ENCODE peak calls at places on chromosome 4, in five cellular contexts. F is heart right ventricle, N is fibroblast of lung, J is colonic mucosa, A is A673. M is an unnamed sample. For H3K4me1, the result is how much of the 10 kb centered on the place peaks cover.

GRCh38 chr4:58357947-58358346 is 1247.8 kb upstream of the IGFBP7 start:
- DNase-seq in J (no peak), F (no peak), N (no peak), A (no peak), M (no peak)

GRCh38 chr4:94202769-94203168 is 4.9 kb upstream of the SMARCAD1 start:
- DNase-seq in J (no peak), F (no peak), A (no peak), N (no peak), M (no peak)

GRCh38 chr4:144754562-144755410 is 108.8 kb downstream of the HHIP start:
- DNase-seq in N (peak), A (peak), F (no peak), J (no peak), M (no peak)

GRCh38 chr4:19195696-19196095 is 1056.0 kb upstream of the SLIT2 start:
- DNase-seq in A (peak), F (no peak), J (no peak), N (no peak), M (peak)

GRCh38 chr4:48974979-48975640 is 11.0 kb upstream of the CWH43 start:
- DNase-seq in F (peak), A (peak), N (no peak), J (no peak), M (no peak)

GRCh38 chr4:74088396-74088795 is 10.6 kb downstream of the CXCL2 start:
- DNase-seq in F (no peak), A (no peak), J (no peak), N (no peak), M (no peak)

GRCh38 chr4:145440292-145441007 is 41.2 kb upstream of the SMAD1 start:
- DNase-seq in N (peak), A (no peak), J (no peak), F (no peak), M (no peak)

GRCh38 chr4:119628281-119629141 is at the start of gene PDE5A:
- DNase-seq in F (peak), N (peak), A (peak), J (peak), M (peak)

GRCh38 chr4:53013873-53014272 is 151.8 kb downstream of the RASL11B start:
- DNase-seq in F (no peak), N (no peak), J (no peak), A (no peak), M (no peak)

GRCh38 chr4:13541720-13542576 is 2.4 kb downstream of the NKX3-2 start:
- DNase-seq in N (no peak), F (no peak), J (peak), A (no peak), M (peak)

GRCh38 chr4:26052663-26053534 is 138.9 kb downstream of the SMIM20 start:
- DNase-seq in F (no peak), J (no peak), A (no peak), N (no peak), M (no peak)

GRCh38 chr4:137531951-137532868 is at the start of gene PCDH18:
- DNase-seq in N (peak), F (peak), J (peak), A (peak), M (peak)

GRCh38 chr4:150145090-150145949 is 67.1 kb downstream of the DCLK2 start:
- DNase-seq in J (no peak), N (peak), A (no peak), F (no peak), M (no peak)

GRCh38 chr4:6926081-6926480 is 16.5 kb downstream of the TBC1D14 start:
- DNase-seq in A (no peak), F (no peak), J (no peak), N (no peak), M (no peak)

GRCh38 chr4:38717604-38718003 is 53.6 kb downstream of the KLF3 start:
- DNase-seq in J (no peak), F (peak), N (peak), A (no peak), M (no peak)

GRCh38 chr4:17624821-17625220 is 10.4 kb downstream of the MED28 start:
- DNase-seq in A (no peak), F (no peak), J (no peak), N (no peak), M (no peak)

GRCh38 chr4:105990933-105991332 is 95.7 kb downstream of the NPNT start:
- DNase-seq in N (peak), J (peak), A (no peak), F (peak), M (peak)

GRCh38 chr4:168797738-168798375 is 212.2 kb downstream of the CBR4 start:
- DNase-seq in N (no peak), A (peak), J (no peak), F (no peak), M (no peak)

GRCh38 chr4:78336093-78336943 is 215.3 kb upstream of the ANXA3 start:
- DNase-seq in F (no peak), J (no peak), A (peak), N (peak), M (no peak)

GRCh38 chr4:41880840-41881831 is 54.1 kb upstream of the TMEM33 start:
- DNase-seq in F (no peak), J (no peak), N (no peak), A (no peak), M (no peak)

GRCh38 chr4:118811008-118811764 is 24.7 kb downstream of the SEC24D start:
- DNase-seq in N (peak), J (no peak), A (peak), F (no peak), M (no peak)

GRCh38 chr4:54661156-54661555 is 3.4 kb downstream of the KIT start:
- DNase-seq in J (no peak), F (no peak), N (peak), A (peak), M (no peak)

GRCh38 chr4:11495291-11495690 is 66.6 kb upstream of the HS3ST1 start:
- DNase-seq in F (no peak), N (peak), J (no peak), A (no peak), M (no peak)

GRCh38 chr4:8779371-8779988 is 92.2 kb downstream of the HMX1 start:
- DNase-seq in J (no peak), N (no peak), A (no peak), F (no peak), M (no peak)

GRCh38 chr4:16852644-16853043 is 45.8 kb downstream of the LDB2 start:
- DNase-seq in A (no peak), F (no peak), N (no peak), J (no peak), M (no peak)

GRCh38 chr4:48938831-48939230 is 32.3 kb upstream of the OCIAD2 start:
- DNase-seq in F (no peak), J (no peak), N (no peak), A (no peak), M (no peak)

GRCh38 chr4:7970031-7970946 is 30.6 kb upstream of the AFAP1 start:
- DNase-seq in F (no peak), J (peak), A (no peak), N (peak), M (peak)

GRCh38 chr4:18051281-18051680 is 29.7 kb upstream of the LCORL start:
- DNase-seq in A (no peak), F (no peak), N (no peak), J (no peak), M (no peak)

GRCh38 chr4:170667814-170668213 is 578.1 kb upstream of the AADAT start:
- DNase-seq in N (no peak), A (no peak), J (no peak), F (no peak), M (no peak)

GRCh38 chr4:153634737-153635353 is 49.2 kb upstream of the TLR2 start:
- DNase-seq in N (peak), F (no peak), A (peak), J (no peak), M (no peak)

GRCh38 chr4:45347056-45347455 is 620.7 kb upstream of the GNPDA2 start:
- DNase-seq in N (no peak), A (peak), J (no peak), F (no peak), M (no peak)

GRCh38 chr4:45350438-45350837 is 624.1 kb upstream of the GNPDA2 start:
- DNase-seq in N (peak), J (no peak), F (no peak), A (peak), M (no peak)

GRCh38 chr4:45349859-45350258 is 623.5 kb upstream of the GNPDA2 start:
- DNase-seq in N (no peak), F (no peak), A (no peak), J (no peak), M (no peak)

DNA sequence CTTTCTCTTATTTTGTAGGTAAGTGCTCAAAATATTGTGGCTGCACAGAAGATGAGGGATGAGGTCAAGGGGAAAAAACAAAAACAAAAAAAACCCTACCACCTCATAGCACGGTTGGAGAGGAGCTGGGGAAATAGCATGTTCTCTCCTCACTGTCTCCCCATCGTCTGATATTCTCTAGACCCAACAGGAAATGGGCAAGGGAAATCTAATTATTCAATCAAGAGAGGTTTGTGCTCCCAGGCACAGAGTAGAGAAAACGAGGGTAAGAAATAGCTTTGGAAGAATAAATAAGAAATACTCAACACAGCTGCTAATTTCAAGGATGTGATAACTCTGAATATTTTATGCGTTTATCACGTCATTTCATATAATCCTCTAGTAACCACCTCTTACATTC is 619.2 kb upstream of the GNPDA2 start:
- DNase-seq in J (no peak), N (no peak), F (no peak), A (peak), M (no peak)
- H3K4me1 ChIP-seq in J (under half), N (under half), F (under half), A (under half), M (under half)

DNA sequence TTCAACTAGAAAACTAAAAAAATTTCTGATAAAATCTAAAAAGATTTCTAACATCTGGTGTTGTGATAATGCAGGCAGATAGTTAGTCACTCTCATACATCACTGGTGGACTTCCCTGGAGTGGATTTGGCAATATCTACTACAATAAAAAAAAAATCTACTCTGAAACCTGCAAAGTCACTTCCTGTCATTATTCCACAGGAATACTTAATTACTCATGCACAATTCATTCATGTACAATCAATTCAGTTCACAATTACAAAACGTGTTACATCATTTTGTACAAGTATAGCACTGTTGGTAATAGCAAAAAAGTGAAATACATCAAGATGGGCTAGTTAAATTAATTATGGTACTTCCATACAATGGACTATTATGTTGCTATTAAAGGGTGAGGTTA is 16.5 kb upstream of the RHOH start:
- DNase-seq in A (peak), F (no peak), J (no peak), N (peak), M (no peak)
- H3K4me1 ChIP-seq in A (under half), F (under half), J (under half), N (under half), M (under half)

GRCh38 chr4:1170805-1171305 is 1.5 kb downstream of the SPON2 start:
- DNase-seq in F (no peak), N (no peak), A (no peak), J (no peak), M (peak)
- H3K4me1 ChIP-seq in F (under half), N (under half), A (under half), J (under half), M (under half)

DNA sequence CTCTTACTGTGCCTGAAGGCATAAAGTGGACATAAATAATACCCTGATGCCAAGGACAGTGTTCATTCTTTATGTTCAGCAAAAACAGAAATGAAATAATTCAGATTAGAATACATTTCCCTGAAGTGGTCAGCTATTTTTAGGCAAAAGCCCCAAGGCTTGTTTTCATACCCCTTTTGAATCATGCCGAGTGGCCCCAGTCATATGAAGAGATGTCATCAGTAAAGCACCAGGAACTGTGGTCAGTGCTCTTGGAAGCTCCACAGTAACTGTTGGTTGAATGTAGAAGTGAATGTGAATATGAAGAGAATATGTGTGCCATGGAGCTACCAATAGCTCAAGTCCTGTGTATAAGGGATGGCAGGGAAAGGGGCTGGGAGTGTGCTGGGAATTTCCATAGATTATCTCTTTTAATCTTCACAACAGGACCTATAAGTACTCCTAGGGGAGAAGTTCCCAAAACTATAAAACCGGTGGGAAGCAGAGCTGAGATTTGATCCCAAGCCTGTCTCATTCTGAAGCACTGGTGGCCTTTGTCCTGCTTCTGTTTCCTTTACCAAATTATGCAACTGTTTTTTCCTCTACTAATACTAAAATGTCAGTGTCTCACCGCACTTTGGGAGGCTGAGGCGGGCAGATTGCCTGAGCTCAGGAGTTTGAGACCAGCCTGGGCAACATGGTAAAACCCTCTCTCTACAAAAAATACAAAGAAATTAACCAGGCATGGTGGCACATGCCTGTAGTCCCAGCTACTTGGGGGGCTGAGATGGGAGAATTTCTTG is 52.6 kb downstream of the FNIP2 start:
- DNase-seq in J (no peak), N (peak), A (no peak), F (no peak), M (no peak)
- H3K4me1 ChIP-seq in J (under half), N (under half), A (under half), F (under half), M (half or more)

DNA sequence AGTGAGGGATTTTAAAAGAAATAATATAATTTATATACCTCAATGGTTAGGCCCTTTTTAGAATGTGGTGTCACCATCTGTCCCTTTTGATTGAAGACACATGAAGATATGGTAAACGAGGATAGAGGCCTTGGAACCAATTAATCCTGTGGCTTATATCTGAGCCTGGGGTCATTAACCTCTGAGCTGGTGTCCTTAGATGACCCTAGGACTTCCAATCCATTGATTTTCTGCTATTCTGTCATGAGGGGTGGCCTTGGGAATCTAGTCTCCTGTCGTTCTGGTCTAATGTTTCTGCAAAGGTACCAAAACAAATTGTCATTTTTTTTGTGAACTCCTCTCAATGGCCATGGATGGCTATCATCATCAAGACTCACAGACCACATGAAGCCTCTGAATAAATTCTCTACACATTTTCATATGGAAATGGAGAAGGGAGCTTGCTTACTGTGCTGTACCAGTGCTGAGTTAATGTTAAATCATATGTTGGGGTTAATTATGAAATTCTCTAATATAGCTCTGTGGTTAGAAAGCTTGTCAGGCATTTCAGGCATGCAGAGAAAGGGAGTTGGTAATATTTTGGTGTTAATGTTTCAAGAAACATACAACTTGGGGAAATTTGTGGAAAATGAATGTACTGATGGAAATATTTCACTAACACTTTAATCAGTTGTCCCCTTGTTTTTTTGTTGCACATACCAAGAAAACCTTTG is 204.2 kb upstream of the IL15 start:
- DNase-seq in F (no peak), J (no peak), N (peak), A (no peak), M (no peak)
- H3K4me1 ChIP-seq in F (under half), J (under half), N (under half), A (under half), M (under half)

DNA sequence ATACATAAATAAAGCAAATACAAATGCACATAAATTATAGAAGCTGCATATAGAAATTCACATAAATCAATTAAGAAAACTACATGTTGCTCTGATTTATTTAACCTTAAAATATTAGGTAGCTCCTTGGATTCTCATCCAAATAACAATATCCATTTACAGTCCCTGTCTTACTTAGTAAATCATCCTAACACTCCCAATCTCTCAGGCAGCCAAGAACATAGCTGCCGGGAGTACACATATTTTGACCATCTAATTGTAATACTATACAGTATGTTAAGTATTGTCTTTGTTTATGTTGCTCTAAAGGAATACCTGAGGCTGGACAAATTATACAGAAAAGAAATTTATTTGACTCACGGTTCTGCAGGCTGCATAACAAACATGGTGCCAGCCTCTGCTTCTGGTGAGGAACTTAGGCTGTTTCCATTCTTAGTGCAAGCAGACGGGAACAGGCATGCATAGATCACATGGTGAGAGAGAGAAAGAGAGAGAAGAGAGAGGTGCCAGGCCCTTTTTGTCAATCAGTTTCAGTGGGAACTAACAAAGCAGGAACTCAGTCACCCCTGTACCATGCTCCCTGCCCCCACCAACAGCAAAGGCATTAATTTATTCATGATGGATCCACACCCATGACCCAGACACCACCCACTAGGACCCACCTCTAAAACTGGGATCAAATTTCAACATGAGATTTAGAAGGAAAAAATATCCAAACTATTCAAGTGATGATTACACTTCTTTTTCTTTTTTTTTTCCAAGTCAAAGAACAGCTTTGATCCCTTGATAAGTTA is 614.8 kb upstream of the TECRL start:
- DNase-seq in N (no peak), J (no peak), A (no peak), F (no peak), M (no peak)
- H3K4me1 ChIP-seq in N (under half), J (under half), A (under half), F (under half), M (under half)

GRCh38 chr4:134540588-134540987 is 339.0 kb upstream of the PABPC4L start:
- DNase-seq in N (no peak), A (no peak), F (no peak), J (no peak), M (no peak)

GRCh38 chr4:134539729-134540231 is 338.2 kb upstream of the PABPC4L start:
- DNase-seq in J (no peak), F (no peak), A (no peak), N (no peak), M (no peak)

GRCh38 chr4:134548052-134548628 is 346.6 kb upstream of the PABPC4L start:
- DNase-seq in F (no peak), A (no peak), N (no peak), J (no peak), M (no peak)

GRCh38 chr4:134546279-134546678 is 344.7 kb upstream of the PABPC4L start:
- DNase-seq in N (no peak), F (no peak), J (no peak), A (no peak), M (no peak)

GRCh38 chr4:134544303-134544761 is 342.7 kb upstream of the PABPC4L start:
- DNase-seq in A (no peak), F (peak), N (peak), J (no peak), M (no peak)
- H3K4me1 ChIP-seq in A (under half), F (under half), N (under half), J (under half), M (under half)

GRCh38 chr4:80136238-80136637 is 61.1 kb upstream of the PRDM8 start:
- DNase-seq in J (no peak), N (no peak), F (no peak), A (no peak), M (no peak)

GRCh38 chr4:80140237-80140636 is 57.1 kb upstream of the PRDM8 start:
- DNase-seq in F (no peak), A (no peak), N (no peak), J (no peak), M (no peak)

GRCh38 chr4:80139668-80140067 is 57.6 kb upstream of the PRDM8 start:
- DNase-seq in F (no peak), A (no peak), N (no peak), J (no peak), M (no peak)

GRCh38 chr4:80137631-80138030 is 59.7 kb upstream of the PRDM8 start:
- DNase-seq in J (no peak), A (no peak), N (no peak), F (no peak), M (no peak)

GRCh38 chr4:80138556-80139538 is 58.5 kb upstream of the PRDM8 start:
- DNase-seq in N (peak), F (no peak), A (no peak), J (no peak), M (no peak)
- H3K4me1 ChIP-seq in N (under half), F (under half), A (under half), J (under half), M (under half)

GRCh38 chr4:186516287-186516686 is 39.1 kb downstream of the MTNR1A start:
- DNase-seq in A (no peak), F (no peak), N (no peak), J (no peak), M (no peak)

GRCh38 chr4:186514271-186514950 is 41.0 kb downstream of the MTNR1A start:
- DNase-seq in A (no peak), N (no peak), J (no peak), F (no peak), M (no peak)
- H3K4me1 ChIP-seq in A (under half), N (under half), J (under half), F (under half), M (under half)

M was measured in kidney.